ENCODE peak calls at places on chromosomes 2 and 18, in seven cellular contexts. O is SK-N-SH, N is PC-3, K is GM23338, F is neural progenitor cell, R is mammary epithelial cell, L is PC-9. W is an unnamed sample.

GRCh38 chr2:239539083-239539775 is 138.4 kb upstream of the HDAC4 start:
- DNase-seq in F (no peak), K (peak; percentile 20), N (no peak), R (no peak), L (no peak), O (no peak), W (no peak)

GRCh38 chr2:1132328-1132964 is 181.8 kb downstream of the SNTG2 start:
- DNase-seq in O (no peak), L (no peak), F (no peak), R (no peak), N (no peak), K (no peak), W (no peak)

GRCh38 chr18:8882632-8883408 is 177.5 kb downstream of the MTCL1 start:
- DNase-seq in F (peak; percentile 25), N (peak; percentile 93), L (peak; percentile 69), K (peak; percentile 86), O (no peak), R (peak; percentile 50), W (peak; percentile 80)

GRCh38 chr2:129324349-129324748 is 655.1 kb upstream of the RAB6C start:
- DNase-seq in K (no peak), L (no peak), R (no peak), F (no peak), N (no peak), O (no peak), W (no peak)

GRCh38 chr2:44547713-44548112 is 186.0 kb downstream of the CAMKMT start:
- DNase-seq in K (no peak), O (peak; percentile 46), N (no peak), F (no peak), L (no peak), R (no peak), W (no peak)

GRCh38 chr2:96552284-96553175 is 16.0 kb downstream of the ARID5A start:
- DNase-seq in N (no peak), L (no peak), R (no peak), F (no peak), K (no peak), O (peak; percentile 15), W (no peak)

GRCh38 chr2:215383652-215384279 is 52.1 kb downstream of the FN1 start:
- DNase-seq in F (no peak), O (no peak), N (no peak), K (no peak), R (no peak), L (no peak), W (no peak)

GRCh38 chr2:233418052-233418760 is 63.9 kb downstream of the DGKD start:
- DNase-seq in R (no peak), N (peak; percentile 34), L (no peak), O (no peak), F (no peak), K (no peak), W (peak; percentile 29)

GRCh38 chr2:46776687-46777327 is 138.8 kb downstream of the MCFD2 start:
- DNase-seq in N (peak; percentile 77), L (peak; percentile 51), K (peak; percentile 88), O (peak; percentile 71), F (peak; percentile 75), R (peak; percentile 46), W (peak; percentile 55)

GRCh38 chr2:127157651-127158460 is 50.9 kb upstream of the BIN1 start:
- DNase-seq in K (peak; percentile 89), F (peak; percentile 73), L (no peak), N (no peak), R (no peak), O (peak; percentile 83), W (peak; percentile 14)
- TF ChIP-seq CTCF in K (peak; percentile 59), F (peak; percentile 62), L (no peak), N (no peak), R (no peak), O (peak; percentile 31), W (peak; percentile 46)

GRCh38 chr2:54609647-54610046 is 113.8 kb upstream of the EML6 start:
- DNase-seq in K (no peak), F (no peak), O (no peak), R (no peak), N (no peak), L (no peak), W (no peak)

GRCh38 chr2:54605836-54606235 is 117.6 kb upstream of the EML6 start:
- DNase-seq in L (no peak), F (no peak), R (no peak), O (no peak), K (no peak), N (no peak), W (no peak)

GRCh38 chr2:54606393-54606973 is 117.0 kb upstream of the EML6 start:
- DNase-seq in R (no peak), F (no peak), K (no peak), L (no peak), N (no peak), O (no peak), W (no peak)

GRCh38 chr2:54609241-54609640 is 114.2 kb upstream of the EML6 start:
- DNase-seq in N (no peak), L (no peak), O (no peak), R (no peak), F (no peak), K (no peak), W (no peak)

DNA sequence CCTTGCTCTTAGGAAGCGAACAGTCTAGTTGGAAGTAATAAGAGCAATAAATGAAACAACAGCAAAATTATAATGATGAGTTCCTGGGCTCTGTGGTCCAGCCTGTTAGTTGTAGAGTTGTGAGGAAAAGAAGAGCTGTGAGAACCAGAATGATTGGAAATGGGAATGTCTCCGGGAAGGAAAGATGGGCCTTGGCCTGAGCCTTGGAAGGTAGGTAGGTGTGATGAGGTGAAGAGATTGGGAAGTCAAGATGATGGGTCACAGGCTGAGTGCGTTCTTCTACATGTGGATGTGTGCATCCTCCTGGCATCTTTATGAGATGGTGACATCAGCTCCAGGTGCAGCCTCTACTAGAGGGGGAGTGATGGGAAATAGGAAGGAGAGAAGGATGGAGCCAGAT is 115.2 kb upstream of the EML6 start:
- DNase-seq in F (no peak), R (no peak), K (no peak), L (no peak), O (no peak), N (no peak), W (no peak)
- H3K79me2 ChIP-seq in F (peaks cover 85% of the 10 kb centered on the region), R (peaks cover 96% of the 10 kb centered on the region), K (peaks cover 100% of the 10 kb centered on the region), L (peaks cover 100% of the 10 kb centered on the region), O (peaks cover 100% of the 10 kb centered on the region), N (peaks cover 100% of the 10 kb centered on the region), W (peaks cover 66% of the 10 kb centered on the region)

GRCh38 chr2:170486730-170487129 is 228.4 kb upstream of the SP5 start:
- DNase-seq in L (no peak), F (no peak), R (no peak), N (no peak), K (no peak), O (no peak), W (no peak)
- TF ChIP-seq CTCF in L (no peak), F (no peak), R (no peak), N (no peak), K (peak; percentile 10), O (no peak), W (no peak)

GRCh38 chr2:64516651-64517510 is 7.2 kb upstream of the AFTPH start:
- DNase-seq in K (no peak), N (peak; percentile 57), R (no peak), F (no peak), L (peak; percentile 84), O (no peak), W (no peak)
- H3K79me2 ChIP-seq in K (no peaks in the 10 kb centered on the region), N (no peaks in the 10 kb centered on the region), R (no peaks in the 10 kb centered on the region), F (no peaks in the 10 kb centered on the region), L (no peaks in the 10 kb centered on the region), O (no peaks in the 10 kb centered on the region), W (no peaks in the 10 kb centered on the region)

DNA sequence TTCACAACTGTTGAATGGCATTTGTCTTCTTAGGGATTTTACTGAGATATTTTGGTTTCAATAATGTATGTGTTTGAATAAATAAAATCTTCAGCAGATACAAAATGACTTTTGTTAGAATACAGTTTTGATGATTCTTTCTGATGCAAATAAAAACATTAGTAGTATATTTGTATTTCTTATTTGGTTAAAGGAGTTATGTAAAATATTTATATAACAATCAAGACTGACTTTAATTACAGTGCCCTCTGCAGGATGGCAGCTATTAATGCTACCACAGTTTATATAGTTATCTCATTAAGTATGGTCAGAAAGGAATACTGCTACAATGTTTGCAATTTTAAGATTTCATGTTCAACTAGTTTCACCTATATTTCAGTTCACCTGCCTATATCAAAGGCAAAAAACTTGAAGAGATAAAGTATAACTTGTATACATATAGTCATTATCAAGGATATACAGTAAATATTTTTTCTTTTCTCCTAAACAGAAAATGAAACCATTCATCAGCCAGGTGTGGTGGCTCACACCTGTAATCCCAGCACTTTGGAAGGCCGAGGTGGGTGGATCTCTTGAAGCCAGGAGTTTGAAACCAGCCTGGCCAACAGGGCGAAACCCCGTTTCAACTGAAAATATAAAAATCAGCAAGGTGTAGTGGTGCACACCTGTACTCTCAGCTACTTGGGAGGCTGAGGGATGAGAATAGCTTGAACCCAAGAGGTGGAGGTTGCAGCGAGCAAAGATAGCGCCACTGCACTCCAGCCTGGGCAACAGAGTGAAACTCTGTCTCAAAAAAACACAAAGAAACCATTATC is 19.8 kb downstream of the ARL5A start:
- DNase-seq in K (peak; percentile 29), O (peak; percentile 35), F (peak; percentile 14), N (peak; percentile 45), L (no peak), R (no peak), W (peak; percentile 38)
- TF ChIP-seq CTCF in K (peak; percentile 70), O (peak; percentile 86), F (peak; percentile 61), N (peak; percentile 70), L (peak; percentile 65), R (peak; percentile 44), W (peak; percentile 91)

GRCh38 chr18:77102246-77103040 is 30.1 kb downstream of the MBP start:
- DNase-seq in N (peak; percentile 46), F (no peak), O (peak; percentile 53), R (peak; percentile 67), L (peak; percentile 74), K (no peak), W (peak; percentile 58)

GRCh38 chr18:77099501-77100370 is 32.8 kb downstream of the MBP start:
- DNase-seq in R (no peak), L (no peak), N (no peak), F (no peak), O (no peak), K (no peak), W (peak; percentile 65)

GRCh38 chr18:77101410-77102245 is 31.0 kb downstream of the MBP start:
- DNase-seq in N (peak; percentile 95), O (peak; percentile 55), F (no peak), L (peak; percentile 99), K (peak; percentile 38), R (peak; percentile 98), W (peak; percentile 44)

GRCh38 chr18:77098554-77099174 is 33.9 kb downstream of the MBP start:
- DNase-seq in O (no peak), R (peak; percentile 23), L (no peak), N (no peak), F (no peak), K (peak; percentile 44), W (peak; percentile 31)

DNA sequence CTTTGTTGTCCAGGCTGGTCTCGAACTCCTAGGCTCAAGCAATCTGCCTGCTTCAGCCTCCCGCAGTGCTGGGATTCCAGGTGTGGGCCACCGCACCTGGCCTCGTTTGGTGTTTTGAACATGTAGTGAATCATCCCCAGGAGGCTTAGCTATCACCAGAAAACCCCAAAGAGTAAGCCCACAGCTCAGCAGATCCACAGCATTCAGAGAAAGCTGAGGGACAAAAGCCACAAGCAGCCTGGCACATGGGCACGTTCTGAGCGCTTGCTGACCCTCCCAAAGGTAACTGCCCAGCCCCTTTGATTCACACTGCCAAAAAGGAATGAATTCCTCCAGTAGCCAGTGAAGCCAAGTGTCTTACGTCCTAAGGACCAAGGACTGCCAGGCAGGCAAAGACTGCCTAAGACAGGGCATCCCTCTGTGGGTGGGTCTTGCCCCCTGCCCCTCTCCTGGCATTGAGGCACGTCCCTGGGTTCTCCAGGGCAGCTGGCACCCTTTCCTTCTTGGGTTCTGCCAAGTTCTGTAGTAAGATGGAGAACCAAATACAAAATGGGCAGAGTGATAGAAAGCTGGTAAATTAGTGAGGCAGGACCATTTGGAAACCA is 31.7 kb downstream of the MBP start:
- DNase-seq in F (no peak), O (no peak), R (peak; percentile 85), K (no peak), L (peak; percentile 58), N (peak; percentile 44), W (no peak)
- H3K79me2 ChIP-seq in F (no peaks in the 10 kb centered on the region), O (no peaks in the 10 kb centered on the region), R (peaks cover 40% of the 10 kb centered on the region), K (no peaks in the 10 kb centered on the region), L (peaks cover 54% of the 10 kb centered on the region), N (peaks cover 16% of the 10 kb centered on the region), W (peaks cover 5% of the 10 kb centered on the region)